ENCODE peak calls at places on chromosomes 5 and 9, in five cellular contexts. P, E, I, M and L are unnamed samples.

GRCh38 chr9:89256690-89257089 is 54.3 kb upstream of the CKS2 start:
- DNase-seq in P (no peak), E (no peak), I (no peak), M (no peak), L (no peak)

GRCh38 chr5:95927927-95928723 is 33.5 kb downstream of the ELL2 start:
- DNase-seq in P (no peak), E (no peak), I (no peak), M (no peak), L (no peak)

GRCh38 chr5:179239256-179240135 is 105.8 kb downstream of the ADAMTS2 start:
- DNase-seq in P (no peak), E (no peak), I (no peak), M (no peak), L (no peak)

GRCh38 chr5:31407921-31408714 is 123.8 kb downstream of the DROSHA start:
- DNase-seq in P (no peak), E (no peak), I (no peak), M (no peak), L (no peak)

GRCh38 chr5:73440262-73440661 is 8.3 kb downstream of the FOXD1 start:
- DNase-seq in P (no peak), E (no peak), I (no peak), M (no peak), L (no peak)

GRCh38 chr9:112380102-112380581 is at the start of gene HSDL2:
- DNase-seq in P (no peak), E (no peak), I (no peak), M (no peak), L (no peak)

GRCh38 chr5:74239268-74239667 is 401.3 kb downstream of the ENC1 start:
- DNase-seq in P (no peak), E (no peak), I (no peak), M (no peak), L (no peak)

GRCh38 chr9:137034709-137035506 is 3.0 kb upstream of the FUT7 start:
- DNase-seq in P (peak), E (peak), I (peak), M (peak), L (peak)

GRCh38 chr5:179344301-179345178 is 721 bp downstream of the ADAMTS2 start:
- DNase-seq in P (no peak), E (no peak), I (no peak), M (no peak), L (no peak)

GRCh38 chr9:110156902-110157301 is 51.1 kb downstream of the C9orf152 start:
- DNase-seq in P (no peak), E (no peak), I (no peak), M (peak), L (no peak)

GRCh38 chr9:132697230-132697629 is 27.0 kb downstream of the GTF3C4 start:
- DNase-seq in P (no peak), E (no peak), I (no peak), M (no peak), L (peak)